ENCODE peak calls at places on chromosomes 6 and 20, in four cellular contexts. U is kidney glomerular epithelial cell; J is CD4-positive, alpha-beta memory T cell; T is epithelial cell of esophagus. P is an unnamed sample.

GRCh38 chr6:36392621-36393020 is 5.2 kb upstream of the ETV7 start:
- DNase-seq in U (no peak), T (no peak), J (no peak), P (no peak)

GRCh38 chr20:63563186-63563935 is 9.4 kb downstream of the FNDC11 start:
- DNase-seq in U (no peak), T (no peak), J (no peak), P (no peak)

GRCh38 chr20:34017610-34018009 is 23.9 kb downstream of the RALY start:
- DNase-seq in T (peak; percentile 96), U (peak; percentile 52), J (no peak), P (peak; percentile 52)

GRCh38 chr6:101876431-101876830 is 482.9 kb downstream of the GRIK2 start:
- DNase-seq in U (no peak), J (no peak), T (no peak), P (no peak)

GRCh38 chr6:104705095-104705707 is 154.5 kb downstream of the HACE1 start:
- DNase-seq in U (peak; percentile 80), T (peak; percentile 75), J (peak; percentile 49), P (no peak)

GRCh38 chr6:153117986-153118886 is 12.8 kb downstream of the RGS17 start:
- DNase-seq in T (peak; percentile 93), U (peak; percentile 88), J (no peak), P (no peak)

GRCh38 chr6:41914869-41915268 is 6.1 kb downstream of the MED20 start:
- DNase-seq in J (no peak), T (no peak), U (no peak), P (no peak)

GRCh38 chr20:50169329-50169823 is 15.9 kb upstream of the PEDS1 start:
- DNase-seq in T (peak; percentile 76), U (peak; percentile 63), J (peak; percentile 70), P (peak; percentile 97)

GRCh38 chr6:11648436-11648775 is 110.9 kb downstream of the TMEM170B start:
- DNase-seq in U (no peak), J (no peak), T (peak; percentile 17), P (peak; percentile 84)

GRCh38 chr20:32877507-32877906 is 18.8 kb downstream of the EFCAB8 start:
- DNase-seq in T (no peak), J (no peak), U (no peak), P (no peak)

GRCh38 chr20:16576219-16576618 is 3.0 kb upstream of the KIF16B start:
- DNase-seq in U (no peak), T (no peak), J (no peak), P (no peak)

GRCh38 chr6:139282684-139283083 is 9.1 kb downstream of the TXLNB start:
- DNase-seq in T (no peak), J (no peak), U (no peak), P (no peak)

GRCh38 chr20:18633411-18633810 is 45.6 kb downstream of the DTD1 start:
- DNase-seq in J (no peak), T (no peak), U (no peak), P (no peak)

GRCh38 chr20:34165246-34165645 is 53.2 kb upstream of the EIF2S2 start:
- DNase-seq in T (no peak), J (no peak), U (no peak), P (no peak)

GRCh38 chr6:116271309-116271708 is 8.4 kb downstream of the TSPYL1 start:
- DNase-seq in J (no peak), T (no peak), U (no peak), P (no peak)

GRCh38 chr20:20373046-20373706 is 5.3 kb downstream of the INSM1 start:
- DNase-seq in J (no peak), U (no peak), T (peak; percentile 66), P (peak; percentile 35)

GRCh38 chr6:106770663-106771062 is 141.3 kb downstream of the QRSL1 start:
- DNase-seq in U (no peak), T (no peak), J (no peak), P (no peak)

GRCh38 chr6:156906451-156906850 is 129.3 kb downstream of the ARID1B start:
- DNase-seq in T (no peak), J (no peak), U (no peak), P (no peak)

GRCh38 chr6:18269253-18269652 is 4.9 kb upstream of the DEK start:
- DNase-seq in T (no peak), U (no peak), J (peak; percentile 22), P (peak; percentile 72)

GRCh38 chr20:59933849-59934585 is 580 bp upstream of the SYCP2 start:
- DNase-seq in J (peak; percentile 72), U (peak; percentile 76), T (peak; percentile 70), P (peak; percentile 60)

GRCh38 chr6:51855310-51856082 is 231.9 kb downstream of the PKHD1 start:
- DNase-seq in T (peak; percentile 74), U (peak; percentile 57), J (peak; percentile 12), P (peak; percentile 57)

GRCh38 chr20:37288091-37288490 is 1.4 kb upstream of the MANBAL start:
- DNase-seq in U (no peak), J (no peak), T (peak; percentile 90), P (no peak)

GRCh38 chr6:116872771-116873170 is 4.3 kb upstream of the RFX6 start:
- DNase-seq in T (no peak), U (no peak), J (no peak), P (no peak)

GRCh38 chr6:151763938-151764680 is 43.4 kb upstream of the ESR1 start:
- DNase-seq in U (peak; percentile 59), J (no peak), T (peak; percentile 99), P (peak; percentile 89)

GRCh38 chr20:38114353-38114791 is 50.7 kb downstream of the TGM2 start:
- DNase-seq in T (peak; percentile 51), U (no peak), J (no peak), P (no peak)

GRCh38 chr20:53080969-53081871 is 109.1 kb downstream of the TSHZ2 start:
- DNase-seq in J (no peak), T (peak; percentile 93), U (peak; percentile 76), P (no peak)

GRCh38 chr6:167745660-167746376 is 80.9 kb upstream of the AFDN start:
- DNase-seq in T (no peak), U (no peak), J (no peak), P (peak; percentile 84)

GRCh38 chr20:25032478-25033183 is 25.3 kb downstream of the ACSS1 start:
- DNase-seq in T (no peak), J (no peak), U (no peak), P (peak; percentile 10)

GRCh38 chr20:15930324-15931305 is 642.6 kb downstream of the KIF16B start:
- DNase-seq in U (peak; percentile 52), J (no peak), T (peak; percentile 59), P (peak; percentile 89)

GRCh38 chr20:40663991-40664880 is 24.8 kb downstream of the MAFB start:
- DNase-seq in T (no peak), U (no peak), J (no peak), P (peak; percentile 81)

P was measured in trophoblast cell.